ENCODE peak calls at places on chromosomes 6 and 20, in five cellular contexts. N is CD8-positive, alpha-beta T cell; I is heart left ventricle; W is PC-3; V is mucosa of descending colon. C is an unnamed sample.

GRCh38 chr6:31055401-31055800 is 45.1 kb downstream of the MUC22 start:
- ATAC-seq in I (no peak), W (no peak), N (no peak), V (no peak), C (no peak)

GRCh38 chr6:29762781-29763214 is 39.6 kb downstream of the HLA-F start:
- ATAC-seq in I (no peak), N (no peak), W (no peak), V (no peak), C (no peak)

GRCh38 chr6:21352131-21352530 is 241.4 kb upstream of the SOX4 start:
- ATAC-seq in W (no peak), N (no peak), V (no peak), I (no peak), C (no peak)

GRCh38 chr20:40982415-40983145 is 46.0 kb upstream of the TOP1 start:
- ATAC-seq in W (no peak), N (no peak), I (no peak), V (no peak), C (no peak)

GRCh38 chr6:106448000-106448426 is 87.5 kb downstream of the CRYBG1 start:
- ATAC-seq in W (no peak), I (peak; percentile 76), N (peak; percentile 41), V (peak; percentile 39), C (peak; percentile 69)

GRCh38 chr6:26311385-26312095 is 53.5 kb upstream of the BTN3A2 start:
- ATAC-seq in W (peak; percentile 33), I (peak; percentile 84), V (peak; percentile 75), N (peak; percentile 53), C (peak; percentile 68)

GRCh38 chr20:58515240-58516212 is at the start of gene APCDD1L:
- ATAC-seq in I (peak; percentile 53), N (no peak), V (no peak), W (peak; percentile 93), C (peak; percentile 43)

GRCh38 chr6:139184050-139184826 is 49.4 kb downstream of the HECA start:
- ATAC-seq in I (no peak), V (no peak), N (no peak), W (no peak), C (no peak)

GRCh38 chr6:157143171-157143884 is 180.0 kb downstream of the TMEM242 start:
- ATAC-seq in V (peak; percentile 25), N (peak; percentile 87), W (no peak), I (peak; percentile 74), C (peak; percentile 42)

GRCh38 chr6:20148433-20148832 is 63.8 kb downstream of the MBOAT1 start:
- ATAC-seq in W (no peak), I (peak; percentile 57), N (no peak), V (no peak), C (peak; percentile 43)

GRCh38 chr6:149895702-149896310 is 2.1 kb downstream of the RAET1E start:
- ATAC-seq in V (peak; percentile 23), I (peak; percentile 88), W (peak; percentile 68), N (peak; percentile 95), C (no peak)

GRCh38 chr6:15308445-15309213 is 62.8 kb downstream of the JARID2 start:
- ATAC-seq in N (no peak), I (peak; percentile 35), W (no peak), V (no peak), C (no peak)

GRCh38 chr20:23092861-23093543 is 6.9 kb upstream of the CD93 start:
- ATAC-seq in W (no peak), I (peak; percentile 41), N (no peak), V (no peak), C (peak; percentile 21)

GRCh38 chr20:237918-238317 is 10.9 kb downstream of the DEFB129 start:
- ATAC-seq in V (no peak), I (no peak), N (no peak), W (no peak), C (no peak)

GRCh38 chr20:53258741-53259140 is 286.6 kb downstream of the TSHZ2 start:
- ATAC-seq in I (no peak), V (no peak), N (no peak), W (no peak), C (no peak)

GRCh38 chr6:73640179-73640750 is 13.5 kb downstream of the SLC17A5 start:
- ATAC-seq in N (no peak), V (no peak), I (no peak), W (peak; percentile 49), C (no peak)

GRCh38 chr6:50145125-50145524 is 95.4 kb upstream of the DEFB112 start:
- ATAC-seq in V (no peak), I (no peak), N (no peak), W (no peak), C (no peak)

GRCh38 chr6:97282238-97282725 is 734 bp downstream of the MMS22L start:
- ATAC-seq in I (no peak), W (peak; percentile 18), N (no peak), V (peak; percentile 8), C (no peak)

GRCh38 chr6:160447350-160447749 is 99.2 kb downstream of the SLC22A3 start:
- ATAC-seq in V (no peak), I (no peak), W (no peak), N (no peak), C (no peak)

DNA sequence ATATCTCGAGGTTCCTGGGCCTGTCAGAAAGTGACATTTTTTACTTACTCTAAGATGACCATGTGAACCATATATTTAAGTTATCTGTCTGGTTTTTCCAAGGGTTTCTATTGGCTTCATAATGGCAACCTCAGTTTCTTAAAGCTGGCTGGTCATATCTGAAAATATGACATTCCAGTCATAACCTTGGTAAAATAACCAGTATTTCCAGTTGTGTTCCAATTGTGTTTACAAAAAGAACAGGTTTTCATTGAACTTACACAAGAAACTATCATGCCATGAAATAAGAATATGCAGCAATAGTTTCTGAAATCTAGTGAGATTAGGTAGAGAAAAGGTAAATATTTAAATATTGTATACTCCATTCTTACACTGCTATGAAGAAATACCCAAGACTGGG is 61.7 kb upstream of the HMGN3 start:
- ATAC-seq in V (no peak), I (no peak), N (no peak), W (no peak), C (no peak)
- H3K4me1 ChIP-seq in V (no peaks in the 10 kb centered on the region), I (no peaks in the 10 kb centered on the region), N (no peaks in the 10 kb centered on the region), W (peaks cover 13% of the 10 kb centered on the region), C (no peaks in the 10 kb centered on the region)

DNA sequence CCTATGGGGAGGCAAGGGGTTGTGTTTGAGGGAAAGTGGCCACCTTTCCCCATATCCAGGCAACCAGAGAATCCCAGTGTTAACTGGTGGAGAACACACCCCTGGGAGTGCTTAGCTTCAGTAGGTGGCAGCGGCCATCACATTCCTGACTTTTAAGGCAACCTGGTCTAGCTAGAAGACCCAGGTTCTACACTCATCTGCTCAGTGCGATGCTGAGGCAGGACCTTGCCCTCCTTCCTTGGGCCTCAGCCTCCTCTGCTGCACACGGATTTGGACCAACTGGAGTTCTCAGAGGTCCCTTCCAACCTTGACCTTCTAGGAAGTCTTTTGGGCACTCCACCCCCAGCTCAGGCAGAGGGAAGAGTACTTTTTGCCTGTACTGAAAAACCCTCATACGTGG is 3.0 kb downstream of the CCND3 start:
- ATAC-seq in I (no peak), W (no peak), N (no peak), V (no peak), C (no peak)
- H3K4me1 ChIP-seq in I (peaks cover 65% of the 10 kb centered on the region), W (peaks cover 33% of the 10 kb centered on the region), N (peaks cover 72% of the 10 kb centered on the region), V (peaks cover 23% of the 10 kb centered on the region), C (peaks cover 66% of the 10 kb centered on the region)

GRCh38 chr6:33609019-33609418 is 12.1 kb upstream of the ITPR3 start:
- ATAC-seq in V (no peak), W (no peak), I (no peak), N (no peak), C (no peak)

GRCh38 chr6:33610057-33610456 is 11.1 kb upstream of the ITPR3 start:
- ATAC-seq in V (peak; percentile 25), I (peak; percentile 85), N (no peak), W (no peak), C (peak; percentile 27)

GRCh38 chr6:33609444-33610034 is 11.6 kb upstream of the ITPR3 start:
- ATAC-seq in W (peak; percentile 82), I (peak; percentile 77), V (no peak), N (no peak), C (peak; percentile 78)

GRCh38 chr6:33613146-33613793 is 7.9 kb upstream of the ITPR3 start:
- ATAC-seq in N (no peak), V (no peak), I (no peak), W (no peak), C (peak; percentile 8)

DNA sequence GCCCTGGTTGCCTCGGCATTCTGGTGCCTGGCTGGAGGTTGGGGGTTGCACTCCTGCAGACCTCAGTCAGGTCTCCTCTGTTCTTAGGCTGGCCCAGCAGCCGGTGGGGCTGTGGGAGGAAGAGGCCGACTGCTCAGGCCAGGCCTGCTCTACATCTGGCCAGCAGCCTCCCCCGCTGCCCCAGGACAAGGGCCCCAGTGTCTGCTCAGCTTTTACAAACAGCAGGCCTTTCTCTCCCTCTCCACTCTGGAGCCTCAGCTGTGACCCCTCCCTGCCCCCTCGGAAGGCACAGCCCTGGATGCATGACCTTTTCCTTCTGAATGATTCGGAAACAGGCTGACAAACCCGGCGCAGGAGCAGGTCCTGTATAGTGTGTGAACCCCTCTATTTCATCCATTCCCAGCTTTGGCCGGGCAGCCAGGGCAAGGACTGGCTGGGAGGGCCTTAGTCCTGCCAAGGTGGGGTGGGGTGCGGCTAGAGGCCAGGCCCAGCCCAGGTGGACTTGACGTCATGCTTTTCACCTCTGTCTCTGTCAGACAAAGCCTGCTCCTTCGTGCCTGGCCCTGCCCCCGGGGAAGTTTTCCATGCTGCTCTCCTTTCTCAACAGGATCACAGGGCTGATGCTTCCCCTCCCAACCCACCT is 10.2 kb upstream of the ITPR3 start:
- ATAC-seq in W (no peak), V (peak; percentile 85), I (peak; percentile 38), N (no peak), C (no peak)
- H3K4me1 ChIP-seq in W (peaks cover 20% of the 10 kb centered on the region), V (peaks cover 7% of the 10 kb centered on the region), I (peaks cover 34% of the 10 kb centered on the region), N (no peaks in the 10 kb centered on the region), C (no peaks in the 10 kb centered on the region)

GRCh38 chr6:35488517-35488862 is 8.4 kb downstream of the TEAD3 start:
- ATAC-seq in I (no peak), W (no peak), V (no peak), N (no peak), C (no peak)

GRCh38 chr6:35491558-35492541 is 5.0 kb downstream of the TEAD3 start:
- ATAC-seq in W (no peak), I (no peak), N (no peak), V (no peak), C (no peak)

GRCh38 chr6:35489066-35489465 is 7.8 kb downstream of the TEAD3 start:
- ATAC-seq in W (no peak), N (no peak), V (no peak), I (no peak), C (no peak)

GRCh38 chr6:35490821-35491557 is 5.9 kb downstream of the TEAD3 start:
- ATAC-seq in N (no peak), I (peak; percentile 3), V (no peak), W (no peak), C (no peak)

GRCh38 chr6:35489995-35490791 is 6.7 kb downstream of the TEAD3 start:
- ATAC-seq in N (peak; percentile 59), V (no peak), W (no peak), I (peak; percentile 85), C (peak; percentile 75)
- H3K4me1 ChIP-seq in N (no peaks in the 10 kb centered on the region), V (peaks cover 51% of the 10 kb centered on the region), W (peaks cover 47% of the 10 kb centered on the region), I (peaks cover 84% of the 10 kb centered on the region), C (peaks cover 78% of the 10 kb centered on the region)

DNA sequence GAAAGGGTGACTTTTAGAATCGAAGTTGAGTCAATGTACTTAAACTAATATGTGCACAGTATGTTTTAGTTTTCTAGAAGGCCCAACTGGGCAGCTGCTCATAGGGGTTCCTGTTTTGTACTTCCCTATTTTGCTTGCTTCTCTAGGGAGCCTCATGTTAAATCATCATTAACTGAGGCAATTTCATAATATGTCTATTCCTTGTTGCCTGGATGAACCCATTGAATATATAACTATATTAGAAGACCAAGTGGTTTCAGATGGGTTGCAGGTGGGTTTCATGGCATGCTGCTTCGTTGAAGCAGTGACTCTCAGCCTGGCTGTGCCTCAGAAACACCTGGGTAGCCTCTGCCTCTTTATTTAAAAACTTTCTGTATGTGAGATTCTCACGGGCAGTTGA is 22.2 kb downstream of the CARMIL1 start:
- ATAC-seq in I (no peak), W (no peak), N (no peak), V (no peak), C (no peak)
- H3K4me1 ChIP-seq in I (peaks cover 13% of the 10 kb centered on the region), W (no peaks in the 10 kb centered on the region), N (peaks cover 2% of the 10 kb centered on the region), V (peaks cover 17% of the 10 kb centered on the region), C (peaks cover 25% of the 10 kb centered on the region)

C was measured in gastroesophageal sphincter.